ENCODE peak calls at places on chromosomes 16 and 17, in five cellular contexts. E is AG10803; C is stimulated activated CD8-positive, alpha-beta memory T cell treated with anti-CD3 and anti-CD28 coated beads, Interleukin-12 subunit alpha, Interleukin-12 subunit beta, amount 100 ng/mL, for 4 hours; V is astrocyte of the cerebellum; R is neural crest cell. S is an unnamed sample.
A peak's percentile ranks its signal among the peaks of the same experiment; 100 is the strongest.

GRCh38 chr17:77882040-77882439 is 76.5 kb upstream of the TNRC6C start:
- DNase-seq in E (no peak), C (no peak), V (no peak), R (no peak), S (no peak)

GRCh38 chr16:4899474-4899846 is 37.5 kb downstream of the PPL start:
- DNase-seq in E (no peak), C (no peak), V (no peak), R (no peak), S (no peak)

GRCh38 chr17:63740464-63741181 is 976 bp downstream of the STRADA start:
- DNase-seq in E (peak; percentile 13), C (no peak), V (no peak), R (no peak), S (no peak)

GRCh38 chr17:7440113-7440822 is 956 bp downstream of the FGF11 start:
- DNase-seq in E (no peak), C (no peak), V (no peak), R (peak; percentile 56), S (peak; percentile 14)

GRCh38 chr16:56257666-56258359 is 66.5 kb downstream of the GNAO1 start:
- DNase-seq in E (no peak), C (no peak), V (no peak), R (no peak), S (no peak)

GRCh38 chr17:80791758-80792284 is 199.8 kb upstream of the CHMP6 start:
- DNase-seq in E (peak; percentile 93), C (no peak), V (peak; percentile 87), R (no peak), S (peak; percentile 25)

GRCh38 chr16:8887952-8888560 is 5.9 kb downstream of the LITAFD start:
- DNase-seq in E (peak; percentile 75), C (no peak), V (no peak), R (no peak), S (no peak)

GRCh38 chr16:10729649-10730048 is 14.0 kb upstream of the NUBP1 start:
- DNase-seq in E (peak; percentile 51), C (no peak), V (no peak), R (no peak), S (no peak)

GRCh38 chr17:75228847-75229246 is 23.4 kb downstream of the NUP85 start:
- DNase-seq in E (no peak), C (no peak), V (no peak), R (no peak), S (no peak)

GRCh38 chr17:42118545-42118944 is 2.6 kb downstream of the KAT2A start:
- DNase-seq in E (no peak), C (no peak), V (no peak), R (no peak), S (no peak)

GRCh38 chr17:77496831-77497577 is 356.2 kb downstream of the SEC14L1 start:
- DNase-seq in E (no peak), C (no peak), V (no peak), R (no peak), S (no peak)

GRCh38 chr16:69329369-69330285 is 761 bp downstream of the PDF start:
- DNase-seq in E (no peak), C (peak; percentile 47), V (no peak), R (no peak), S (no peak)